ENCODE peak calls at places on chromosome 4, in eight cellular contexts. H, E, R, C, A, Z, N and W are unnamed samples.

GRCh38 chr4:39637572-39638357 is 900 bp downstream of the SMIM14 start:
- DNase-seq in H (peak; percentile 83), E (peak; percentile 64), R (peak; percentile 48), C (peak; percentile 81), A (peak; percentile 63), Z (peak; percentile 50), N (no peak), W (peak; percentile 55)

GRCh38 chr4:15457401-15458201 is 12.1 kb upstream of the CC2D2A start:
- DNase-seq in H (no peak), E (no peak), R (no peak), C (peak; percentile 49), A (no peak), Z (no peak), N (no peak), W (no peak)

GRCh38 chr4:146643812-146644401 is 5.2 kb downstream of the POU4F2 start:
- DNase-seq in H (no peak), E (no peak), R (no peak), C (peak; percentile 33), A (no peak), Z (no peak), N (no peak), W (no peak)

GRCh38 chr4:42786350-42787070 is 106.0 kb upstream of the GRXCR1 start:
- DNase-seq in H (no peak), E (no peak), R (no peak), C (no peak), A (no peak), Z (no peak), N (no peak), W (peak; percentile 55)

GRCh38 chr4:173520921-173521473 is 9.0 kb downstream of the HAND2 start:
- DNase-seq in H (peak; percentile 79), E (no peak), R (no peak), C (no peak), A (no peak), Z (no peak), N (no peak), W (no peak)

GRCh38 chr4:179145746-179146530 is 1703.7 kb upstream of the AGA start:
- DNase-seq in H (no peak), E (no peak), R (no peak), C (no peak), A (no peak), Z (no peak), N (no peak), W (no peak)

GRCh38 chr4:55396305-55397023 is 707 bp downstream of the TMEM165 start:
- DNase-seq in H (peak; percentile 78), E (peak; percentile 61), R (peak; percentile 20), C (peak; percentile 43), A (peak; percentile 29), Z (peak; percentile 70), N (peak; percentile 25), W (no peak)

GRCh38 chr4:74838746-74839370 is 44.5 kb upstream of the BTC start:
- DNase-seq in H (no peak), E (no peak), R (no peak), C (no peak), A (no peak), Z (no peak), N (no peak), W (no peak)

GRCh38 chr4:127540497-127541026 is 92.2 kb upstream of the INTU start:
- DNase-seq in H (no peak), E (no peak), R (no peak), C (no peak), A (no peak), Z (no peak), N (no peak), W (no peak)

GRCh38 chr4:34181311-34181808 is 2063.0 kb downstream of the ARAP2 start:
- DNase-seq in H (no peak), E (no peak), R (no peak), C (peak; percentile 26), A (no peak), Z (no peak), N (peak; percentile 4), W (no peak)

GRCh38 chr4:56874918-56875317 is 32.8 kb upstream of the REST start:
- DNase-seq in H (no peak), E (no peak), R (no peak), C (no peak), A (no peak), Z (no peak), N (no peak), W (no peak)

GRCh38 chr4:101790521-101791188 is at the start of gene BANK1:
- DNase-seq in H (no peak), E (peak; percentile 62), R (peak; percentile 10), C (peak; percentile 62), A (peak; percentile 84), Z (no peak), N (peak; percentile 41), W (peak; percentile 67)

GRCh38 chr4:146844761-146845160 is 100.9 kb downstream of the TTC29 start:
- DNase-seq in H (no peak), E (no peak), R (no peak), C (no peak), A (no peak), Z (no peak), N (no peak), W (no peak)

GRCh38 chr4:145681956-145682355 is 2.0 kb downstream of the C4orf51 start:
- DNase-seq in H (no peak), E (no peak), R (no peak), C (no peak), A (no peak), Z (no peak), N (no peak), W (no peak)

GRCh38 chr4:90121961-90122748 is 5.0 kb upstream of the CCSER1 start:
- DNase-seq in H (no peak), E (no peak), R (no peak), C (peak; percentile 79), A (no peak), Z (no peak), N (no peak), W (no peak)

GRCh38 chr4:90127706-90128345 is 632 bp downstream of the CCSER1 start:
- DNase-seq in H (peak; percentile 54), E (no peak), R (no peak), C (peak; percentile 30), A (no peak), Z (no peak), N (no peak), W (no peak)

GRCh38 chr4:90126805-90127204 is 389 bp upstream of the CCSER1 start:
- DNase-seq in H (no peak), E (no peak), R (no peak), C (no peak), A (no peak), Z (no peak), N (no peak), W (no peak)

DNA sequence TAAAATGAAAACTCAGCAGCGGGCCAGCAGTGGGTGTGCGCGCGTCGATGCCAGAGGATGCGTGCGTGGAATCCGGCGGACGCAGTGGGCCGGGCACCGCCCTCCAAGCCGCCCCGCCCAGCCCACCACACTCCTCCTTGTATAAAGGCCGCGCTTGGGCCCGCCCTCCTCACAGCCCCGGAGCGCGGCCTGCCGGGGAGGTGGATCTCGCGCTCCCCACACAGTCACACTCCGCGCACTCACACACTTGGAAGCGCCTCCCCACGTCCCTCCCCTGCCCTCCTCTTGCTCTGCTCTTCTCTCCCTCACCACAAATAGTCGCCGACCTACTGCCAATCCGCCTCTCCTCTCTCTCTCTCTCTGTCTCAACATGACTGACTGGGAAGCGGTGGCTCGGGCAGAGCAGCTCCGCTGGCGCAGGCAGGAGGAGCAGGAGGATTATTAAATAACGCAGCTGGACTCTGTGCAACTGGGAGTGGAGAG is at the start of gene CCSER1:
- DNase-seq in H (peak; percentile 74), E (peak; percentile 51), R (peak; percentile 37), C (peak; percentile 66), A (peak; percentile 88), Z (peak; percentile 38), N (no peak), W (no peak)
- TF ChIP-seq POLR2A in H (peak; percentile 63), E (peak; percentile 72), R (peak; percentile 19), C (peak; percentile 67), A (peak; percentile 96), Z (peak; percentile 52), N (peak; percentile 50), W (peak; percentile 70)

GRCh38 chr4:53702334-53703266 is 111.3 kb upstream of the LNX1 start:
- DNase-seq in H (peak; percentile 89), E (peak; percentile 81), R (peak; percentile 75), C (peak; percentile 71), A (peak; percentile 62), Z (peak; percentile 87), N (peak; percentile 10), W (peak; percentile 49)
- TF ChIP-seq POLR2A in H (no peak), E (no peak), R (no peak), C (no peak), A (no peak), Z (no peak), N (no peak), W (no peak)

GRCh38 chr4:118279328-118279727 is 73.5 kb downstream of the PRSS12 start:
- DNase-seq in H (no peak), E (no peak), R (no peak), C (no peak), A (no peak), Z (no peak), N (no peak), W (no peak)

GRCh38 chr4:118278473-118279274 is 74.1 kb downstream of the PRSS12 start:
- DNase-seq in H (peak; percentile 98), E (peak; percentile 98), R (peak; percentile 90), C (peak; percentile 91), A (peak; percentile 98), Z (peak; percentile 95), N (peak; percentile 86), W (peak; percentile 91)

GRCh38 chr4:118279920-118280432 is 72.8 kb downstream of the PRSS12 start:
- DNase-seq in H (no peak), E (no peak), R (no peak), C (no peak), A (no peak), Z (no peak), N (no peak), W (no peak)

GRCh38 chr4:118281611-118282442 is 71.0 kb downstream of the PRSS12 start:
- DNase-seq in H (no peak), E (no peak), R (no peak), C (peak; percentile 19), A (no peak), Z (peak; percentile 48), N (no peak), W (no peak)

DNA sequence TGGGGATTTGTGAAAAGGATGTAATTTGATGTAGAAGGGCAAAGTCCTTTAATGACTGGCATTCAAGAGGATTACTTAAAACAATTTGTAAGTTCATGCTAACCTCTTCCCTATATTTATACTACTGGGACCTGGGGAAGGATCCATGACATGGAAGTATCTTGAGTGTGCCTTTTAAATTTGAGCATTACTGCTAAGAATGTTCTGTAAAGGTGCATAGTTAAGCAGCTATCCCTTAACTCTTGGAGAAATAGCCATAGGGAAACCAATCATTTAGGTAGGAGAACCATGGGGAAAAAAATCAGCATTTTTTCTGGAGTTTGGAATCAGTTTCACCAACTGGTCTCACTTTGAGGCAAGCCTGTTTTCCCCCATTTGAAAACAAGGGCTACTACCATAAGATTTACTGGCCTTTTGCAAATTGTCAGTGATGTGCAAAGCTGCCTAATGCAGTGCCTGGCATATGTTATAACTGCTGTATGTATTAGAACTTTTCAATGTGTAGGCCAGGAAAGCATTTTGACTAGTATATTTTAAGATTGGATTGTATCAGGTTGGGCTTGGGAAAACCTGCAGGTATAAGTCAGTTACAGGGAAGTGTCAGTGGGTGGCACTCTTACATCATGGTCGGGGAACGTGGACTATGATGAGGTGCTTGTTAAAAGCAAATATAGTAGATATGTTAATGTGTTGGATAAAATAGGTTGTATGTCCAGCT is 72.1 kb downstream of the PRSS12 start:
- DNase-seq in H (no peak), E (peak; percentile 52), R (peak; percentile 37), C (peak; percentile 72), A (peak; percentile 42), Z (peak; percentile 26), N (peak; percentile 18), W (no peak)
- TF ChIP-seq POLR2A in H (no peak), E (no peak), R (no peak), C (peak; percentile 66), A (no peak), Z (no peak), N (no peak), W (peak; percentile 33)

GRCh38 chr4:7978907-7979651 is 39.4 kb upstream of the AFAP1 start:
- DNase-seq in H (no peak), E (no peak), R (no peak), C (no peak), A (no peak), Z (no peak), N (no peak), W (no peak)
- TF ChIP-seq POLR2A in H (no peak), E (no peak), R (no peak), C (no peak), A (no peak), Z (no peak), N (no peak), W (no peak)